ENCODE peak calls at places on chromosomes 3 and 15, in five cellular contexts. One of them, this sample, is unnamed.

GRCh38 chr15:89203705-89204273 is 17.6 kb downstream of the RLBP1 start:
- DNase-seq in heart right ventricle: no peak
- DNase-seq in cardiac muscle cell: no peak
- DNase-seq in psoas muscle: no peak
- DNase-seq in mammary epithelial cell: no peak
- DNase-seq in this sample: no peak

GRCh38 chr15:39534996-39535395 is 45.9 kb upstream of the THBS1 start:
- DNase-seq in mammary epithelial cell: no peak
- DNase-seq in heart right ventricle: no peak
- DNase-seq in cardiac muscle cell: no peak
- DNase-seq in psoas muscle: no peak
- DNase-seq in this sample: no peak

GRCh38 chr15:50876989-50877360 is 31.5 kb upstream of the AP4E1 start:
- DNase-seq in heart right ventricle: no peak
- DNase-seq in cardiac muscle cell: peak
- DNase-seq in psoas muscle: no peak
- DNase-seq in mammary epithelial cell: peak
- DNase-seq in this sample: peak

GRCh38 chr15:66046751-66047150 is 177.5 kb downstream of the RAB11A start:
- DNase-seq in mammary epithelial cell: no peak
- DNase-seq in heart right ventricle: no peak
- DNase-seq in cardiac muscle cell: no peak
- DNase-seq in psoas muscle: no peak
- DNase-seq in this sample: no peak

GRCh38 chr15:34359416-34359815 is 7.6 kb downstream of the LPCAT4 start:
- DNase-seq in mammary epithelial cell: peak
- DNase-seq in cardiac muscle cell: no peak
- DNase-seq in heart right ventricle: no peak
- DNase-seq in psoas muscle: no peak
- DNase-seq in this sample: no peak

GRCh38 chr15:45402955-45403892 is 24.9 kb upstream of the GATM start:
- DNase-seq in mammary epithelial cell: peak
- DNase-seq in heart right ventricle: peak
- DNase-seq in cardiac muscle cell: peak
- DNase-seq in psoas muscle: peak
- DNase-seq in this sample: peak

GRCh38 chr15:59371458-59372351 is 966 bp downstream of the MYO1E start:
- DNase-seq in psoas muscle: peak
- DNase-seq in cardiac muscle cell: peak
- DNase-seq in mammary epithelial cell: peak
- DNase-seq in heart right ventricle: peak
- DNase-seq in this sample: peak

GRCh38 chr3:88947013-88947412 is 160.4 kb upstream of the EPHA3 start:
- DNase-seq in heart right ventricle: no peak
- DNase-seq in mammary epithelial cell: no peak
- DNase-seq in psoas muscle: no peak
- DNase-seq in cardiac muscle cell: no peak
- DNase-seq in this sample: no peak

GRCh38 chr3:66115858-66116654 is 77.3 kb upstream of the MAGI1 start:
- DNase-seq in mammary epithelial cell: peak
- DNase-seq in cardiac muscle cell: peak
- DNase-seq in heart right ventricle: peak
- DNase-seq in psoas muscle: peak
- DNase-seq in this sample: peak

GRCh38 chr3:190180268-190180667 is 59.6 kb upstream of the P3H2 start:
- DNase-seq in heart right ventricle: no peak
- DNase-seq in psoas muscle: no peak
- DNase-seq in mammary epithelial cell: peak
- DNase-seq in cardiac muscle cell: no peak
- DNase-seq in this sample: no peak

GRCh38 chr15:51536965-51537574 is 85.5 kb downstream of the DMXL2 start:
- DNase-seq in cardiac muscle cell: peak
- DNase-seq in heart right ventricle: no peak
- DNase-seq in mammary epithelial cell: no peak
- DNase-seq in psoas muscle: no peak
- DNase-seq in this sample: no peak

GRCh38 chr15:92655178-92655995 is at the start of gene FAM174B:
- DNase-seq in mammary epithelial cell: no peak
- DNase-seq in psoas muscle: peak
- DNase-seq in heart right ventricle: peak
- DNase-seq in cardiac muscle cell: peak
- DNase-seq in this sample: no peak

GRCh38 chr3:140399853-140400252 is 278.0 kb upstream of the TRIM42 start:
- DNase-seq in mammary epithelial cell: peak
- DNase-seq in heart right ventricle: no peak
- DNase-seq in psoas muscle: no peak
- DNase-seq in cardiac muscle cell: no peak
- DNase-seq in this sample: no peak

GRCh38 chr15:79310612-79310984 is 314 bp upstream of the TMED3 start:
- DNase-seq in mammary epithelial cell: peak
- DNase-seq in cardiac muscle cell: no peak
- DNase-seq in psoas muscle: no peak
- DNase-seq in heart right ventricle: no peak
- DNase-seq in this sample: no peak

GRCh38 chr3:145094355-145094941 is 1066.5 kb downstream of the PLOD2 start:
- DNase-seq in psoas muscle: no peak
- DNase-seq in mammary epithelial cell: peak
- DNase-seq in cardiac muscle cell: peak
- DNase-seq in heart right ventricle: no peak
- DNase-seq in this sample: no peak

GRCh38 chr3:11095932-11096265 is 58.4 kb upstream of the HRH1 start:
- DNase-seq in mammary epithelial cell: no peak
- DNase-seq in heart right ventricle: no peak
- DNase-seq in cardiac muscle cell: no peak
- DNase-seq in psoas muscle: no peak
- DNase-seq in this sample: no peak

GRCh38 chr15:58182460-58183163 is 44.4 kb downstream of the AQP9 start:
- DNase-seq in psoas muscle: peak
- DNase-seq in mammary epithelial cell: peak
- DNase-seq in cardiac muscle cell: peak
- DNase-seq in heart right ventricle: peak
- DNase-seq in this sample: no peak

GRCh38 chr15:77482570-77482969 is 61.9 kb downstream of the HMG20A start:
- DNase-seq in mammary epithelial cell: no peak
- DNase-seq in heart right ventricle: no peak
- DNase-seq in cardiac muscle cell: no peak
- DNase-seq in psoas muscle: no peak
- DNase-seq in this sample: no peak

GRCh38 chr3:42067324-42067723 is 23.8 kb upstream of the TRAK1 start:
- DNase-seq in heart right ventricle: no peak
- DNase-seq in mammary epithelial cell: no peak
- DNase-seq in cardiac muscle cell: no peak
- DNase-seq in psoas muscle: no peak
- DNase-seq in this sample: no peak

GRCh38 chr3:75727985-75728384 is 57.4 kb downstream of the ZNF717 start:
- DNase-seq in psoas muscle: no peak
- DNase-seq in mammary epithelial cell: no peak
- DNase-seq in heart right ventricle: no peak
- DNase-seq in cardiac muscle cell: no peak
- DNase-seq in this sample: no peak

GRCh38 chr15:28125673-28126651 is 26.8 kb upstream of the OCA2 start:
- DNase-seq in heart right ventricle: no peak
- DNase-seq in psoas muscle: no peak
- DNase-seq in cardiac muscle cell: peak
- DNase-seq in mammary epithelial cell: peak
- DNase-seq in this sample: no peak

GRCh38 chr3:30632065-30632464 is 25.7 kb downstream of the TGFBR2 start:
- DNase-seq in heart right ventricle: no peak
- DNase-seq in psoas muscle: no peak
- DNase-seq in mammary epithelial cell: no peak
- DNase-seq in cardiac muscle cell: no peak
- DNase-seq in this sample: no peak

GRCh38 chr3:185041540-185041939 is 111.3 kb downstream of the C3orf70 start:
- DNase-seq in heart right ventricle: no peak
- DNase-seq in cardiac muscle cell: peak
- DNase-seq in mammary epithelial cell: no peak
- DNase-seq in psoas muscle: no peak
- DNase-seq in this sample: no peak

GRCh38 chr3:119235151-119235550 is 5.5 kb downstream of the B4GALT4 start:
- DNase-seq in cardiac muscle cell: no peak
- DNase-seq in mammary epithelial cell: peak
- DNase-seq in psoas muscle: no peak
- DNase-seq in heart right ventricle: no peak
- DNase-seq in this sample: no peak

GRCh38 chr15:90231028-90232017 is 2.4 kb downstream of the CIB1 start:
- DNase-seq in psoas muscle: no peak
- DNase-seq in cardiac muscle cell: no peak
- DNase-seq in heart right ventricle: no peak
- DNase-seq in mammary epithelial cell: no peak
- DNase-seq in this sample: no peak

GRCh38 chr15:90228960-90229359 is 4.8 kb downstream of the CIB1 start:
- DNase-seq in mammary epithelial cell: no peak
- DNase-seq in cardiac muscle cell: no peak
- DNase-seq in heart right ventricle: no peak
- DNase-seq in psoas muscle: no peak
- DNase-seq in this sample: no peak

GRCh38 chr15:90230071-90230494 is 3.7 kb downstream of the CIB1 start:
- DNase-seq in heart right ventricle: peak
- DNase-seq in mammary epithelial cell: no peak
- DNase-seq in psoas muscle: peak
- DNase-seq in cardiac muscle cell: no peak
- DNase-seq in this sample: peak

GRCh38 chr15:90232196-90232595 is 1.5 kb downstream of the CIB1 start:
- DNase-seq in cardiac muscle cell: no peak
- DNase-seq in mammary epithelial cell: peak
- DNase-seq in heart right ventricle: no peak
- DNase-seq in psoas muscle: no peak
- DNase-seq in this sample: no peak

DNA sequence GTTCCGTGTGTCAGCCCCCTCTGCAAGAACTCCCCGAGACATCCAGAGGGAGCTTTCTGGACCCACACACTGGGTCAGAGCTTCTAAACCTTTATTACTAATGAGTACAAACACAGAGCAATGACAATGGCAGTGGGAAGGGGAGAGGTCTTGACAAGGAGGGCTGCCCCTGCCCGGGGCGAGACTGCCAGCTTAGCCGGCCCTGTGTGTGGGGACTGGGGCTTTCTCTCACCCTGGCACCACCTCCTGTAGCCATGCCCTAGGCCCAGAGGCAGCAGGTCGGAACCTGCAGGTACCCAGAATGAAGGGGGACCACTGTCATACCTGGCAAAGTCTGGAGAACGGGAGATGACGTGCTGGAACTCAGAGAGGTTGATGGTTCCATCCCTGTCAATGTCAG is 3.1 kb downstream of the CIB1 start:
- DNase-seq in cardiac muscle cell: no peak
- DNase-seq in mammary epithelial cell: no peak
- DNase-seq in psoas muscle: no peak
- DNase-seq in heart right ventricle: no peak
- DNase-seq in this sample: no peak
- H3K27ac ChIP-seq in cardiac muscle cell: no peak
- H3K27ac ChIP-seq in mammary epithelial cell: no peak
- H3K27ac ChIP-seq in psoas muscle: peak
- H3K27ac ChIP-seq in heart right ventricle: peak
- H3K27ac ChIP-seq in this sample: peak

GRCh38 chr3:45035441-45036301 is 9.6 kb downstream of the CLEC3B start:
- DNase-seq in mammary epithelial cell: no peak
- DNase-seq in cardiac muscle cell: peak
- DNase-seq in psoas muscle: peak
- DNase-seq in heart right ventricle: peak
- DNase-seq in this sample: no peak
- TF ChIP-seq CTCF in mammary epithelial cell: no peak
- TF ChIP-seq CTCF in cardiac muscle cell: no peak
- TF ChIP-seq CTCF in psoas muscle: no peak
- TF ChIP-seq CTCF in heart right ventricle: no peak
- TF ChIP-seq CTCF in this sample: no peak

DNA sequence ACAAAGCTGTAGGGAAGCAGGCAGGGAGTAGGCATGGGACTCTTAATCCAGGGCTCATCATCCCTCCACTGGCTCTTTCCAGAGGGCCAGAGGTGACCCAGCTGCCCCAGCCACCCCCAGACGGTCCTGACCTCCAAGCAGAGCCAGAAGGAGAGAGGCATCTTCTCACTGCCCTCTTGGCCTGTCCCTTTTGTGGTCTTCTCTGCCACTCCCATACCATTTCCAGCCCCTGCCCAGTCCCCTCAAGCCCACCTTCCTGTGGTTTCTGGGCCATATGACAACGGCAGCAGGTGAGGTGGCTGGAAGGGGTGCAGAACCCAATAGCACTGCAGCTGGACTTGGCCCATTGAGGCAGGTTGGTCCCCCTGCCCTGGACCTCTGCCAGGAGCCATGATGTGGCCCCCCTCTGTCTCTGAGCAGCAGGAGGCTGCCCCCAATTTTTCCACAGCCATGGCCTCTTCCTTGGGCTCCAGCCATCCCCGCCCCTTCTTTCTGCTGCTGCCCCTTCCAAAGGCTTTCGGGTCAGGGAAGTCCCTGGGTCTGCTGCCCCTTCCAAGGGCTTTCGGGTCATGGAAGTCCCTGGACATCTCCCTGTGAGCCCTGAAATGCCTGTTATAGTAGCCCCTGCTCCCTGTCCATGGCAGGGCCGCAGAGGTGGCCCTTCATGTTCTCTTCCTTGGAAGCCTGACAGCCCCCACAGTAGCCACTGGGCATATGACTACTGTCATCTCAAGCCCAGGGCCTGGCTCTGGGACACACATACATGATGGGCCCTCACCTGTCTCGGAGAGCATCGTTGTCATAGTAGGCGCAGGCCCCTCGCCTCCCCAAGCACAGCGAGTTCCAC is 39.5 kb upstream of the RAB6B start:
- DNase-seq in cardiac muscle cell: no peak
- DNase-seq in mammary epithelial cell: no peak
- DNase-seq in heart right ventricle: no peak
- DNase-seq in psoas muscle: no peak
- DNase-seq in this sample: no peak
- H3K27ac ChIP-seq in cardiac muscle cell: no peak
- H3K27ac ChIP-seq in mammary epithelial cell: no peak
- H3K27ac ChIP-seq in heart right ventricle: no peak
- H3K27ac ChIP-seq in psoas muscle: no peak
- H3K27ac ChIP-seq in this sample: no peak

GRCh38 chr15:31758126-31758525 is 272.2 kb upstream of the CHRNA7 start:
- DNase-seq in psoas muscle: peak
- DNase-seq in cardiac muscle cell: no peak
- DNase-seq in mammary epithelial cell: no peak
- DNase-seq in heart right ventricle: peak
- DNase-seq in this sample: no peak
- TF ChIP-seq CTCF in psoas muscle: no peak
- TF ChIP-seq CTCF in cardiac muscle cell: no peak
- TF ChIP-seq CTCF in mammary epithelial cell: no peak
- TF ChIP-seq CTCF in heart right ventricle: no peak
- TF ChIP-seq CTCF in this sample: no peak

DNA sequence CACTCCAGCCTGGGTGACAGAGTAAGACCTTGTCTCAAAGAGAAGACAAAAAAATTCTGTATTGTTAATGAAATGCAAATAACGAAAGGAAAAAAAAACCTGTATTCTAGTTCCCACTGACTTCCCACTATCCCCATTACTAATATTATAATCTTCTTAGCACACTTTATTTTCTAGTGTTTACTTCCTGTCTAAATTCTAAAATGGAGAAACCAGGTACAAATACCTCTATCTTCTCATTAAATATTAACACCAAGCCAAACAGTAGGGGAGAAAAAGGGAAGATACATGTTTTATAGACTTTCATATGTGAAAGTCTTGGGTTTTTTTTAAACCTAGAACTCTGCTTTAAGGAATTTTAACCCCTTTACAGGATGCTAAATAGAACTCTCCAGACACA is 55.3 kb upstream of the PLXND1 start:
- DNase-seq in mammary epithelial cell: no peak
- DNase-seq in heart right ventricle: no peak
- DNase-seq in psoas muscle: no peak
- DNase-seq in cardiac muscle cell: no peak
- DNase-seq in this sample: no peak
- H3K27ac ChIP-seq in mammary epithelial cell: peak
- H3K27ac ChIP-seq in heart right ventricle: no peak
- H3K27ac ChIP-seq in psoas muscle: peak
- H3K27ac ChIP-seq in cardiac muscle cell: no peak
- H3K27ac ChIP-seq in this sample: peak

GRCh38 chr3:166986000-166986399 is 394.1 kb downstream of the ZBBX start:
- DNase-seq in mammary epithelial cell: no peak
- DNase-seq in cardiac muscle cell: no peak
- DNase-seq in psoas muscle: no peak
- DNase-seq in heart right ventricle: no peak
- DNase-seq in this sample: no peak
- TF ChIP-seq CTCF in mammary epithelial cell: no peak
- TF ChIP-seq CTCF in cardiac muscle cell: no peak
- TF ChIP-seq CTCF in psoas muscle: no peak
- TF ChIP-seq CTCF in heart right ventricle: no peak
- TF ChIP-seq CTCF in this sample: no peak

This sample was measured in gastrocnemius medialis.